ENCODE peak calls at places on chromosomes 3 and 15, in nine cellular contexts. B is anterior cingulate cortex; R is stimulated activated CD8-positive, alpha-beta memory T cell treated with anti-CD3 and anti-CD28 coated beads, Interleukin-15, amount 100 ng/mL, for 48 hours; S is lung; A is germinal center; P is activated naive CD8-positive, alpha-beta T cell treated with anti-CD3 and anti-CD28 coated beads, Interleukin-2, amount 50 U/mL, for 24 hours; G is adrenal gland; Q is activated gamma-delta T cell treated with anti-CD3 and anti-CD28 coated beads, Interleukin-2, amount 50 U/mL, for 16 hours; X is heart left ventricle. D is an unnamed sample.

GRCh38 chr3:23885210-23885609 is 31.6 kb downstream of the NKIRAS1 start:
- DNase-seq in B (no peak), R (no peak), S (no peak), A (no peak), P (no peak), G (no peak), Q (no peak), X (no peak), D (no peak)

GRCh38 chr15:99445272-99445850 is 120.4 kb upstream of the MEF2A start:
- DNase-seq in B (no peak), R (no peak), S (no peak), A (no peak), P (no peak), G (no peak), Q (no peak), X (no peak), D (no peak)

GRCh38 chr3:147415819-147416218 is 6.7 kb downstream of the ZIC1 start:
- DNase-seq in B (no peak), R (no peak), S (no peak), A (no peak), P (no peak), G (no peak), Q (no peak), X (no peak), D (no peak)

GRCh38 chr3:16671690-16672089 is 66.5 kb upstream of the DAZL start:
- DNase-seq in B (no peak), R (no peak), S (no peak), A (no peak), P (no peak), G (no peak), Q (no peak), X (no peak), D (no peak)

GRCh38 chr3:51799879-51800757 is 21.1 kb upstream of the IQCF6 start:
- DNase-seq in B (no peak), R (no peak), S (no peak), A (peak; percentile 33), P (peak; percentile 36), G (no peak), Q (peak; percentile 5), X (no peak), D (no peak)

GRCh38 chr3:27358372-27358771 is 10.8 kb downstream of the NEK10 start:
- DNase-seq in B (no peak), R (no peak), S (no peak), A (no peak), P (no peak), G (no peak), Q (no peak), X (no peak), D (peak; percentile 7)

GRCh38 chr3:119695480-119695879 is 7.3 kb upstream of the CFAP91 start:
- DNase-seq in B (no peak), R (no peak), S (no peak), A (no peak), P (no peak), G (no peak), Q (no peak), X (no peak), D (peak; percentile 23)

GRCh38 chr3:29385056-29385455 is 104.2 kb downstream of the RBMS3 start:
- DNase-seq in B (no peak), R (no peak), S (no peak), A (no peak), P (no peak), G (no peak), Q (no peak), X (no peak), D (no peak)

D was measured in COR-L47.